ENCODE peak calls at places on chromosomes 5 and 9, in four cellular contexts. T, U, O and M are unnamed samples.

GRCh38 chr5:173334808-173335207 is 6.6 kb upstream of the STC2 start:
- DNase-seq in T (no peak), U (no peak), O (no peak), M (no peak)

GRCh38 chr5:83034552-83035181 is 42.5 kb downstream of the TMEM167A start:
- DNase-seq in T (no peak), U (no peak), O (no peak), M (no peak)

GRCh38 chr9:14278291-14278721 is 35.6 kb downstream of the NFIB start:
- DNase-seq in T (no peak), U (no peak), O (no peak), M (no peak)

GRCh38 chr5:172303090-172303995 is 19.8 kb upstream of the UBTD2 start:
- DNase-seq in T (no peak), U (no peak), O (no peak), M (no peak)

GRCh38 chr9:136546697-136547481 is 1.0 kb upstream of the NOTCH1 start:
- DNase-seq in T (peak; percentile 74), U (peak; percentile 80), O (peak; percentile 51), M (peak; percentile 86)

GRCh38 chr5:157280927-157281326 is 15.0 kb downstream of the CYFIP2 start:
- DNase-seq in T (no peak), U (no peak), O (no peak), M (no peak)

GRCh38 chr9:70578720-70579119 is 164.3 kb upstream of the KLF9 start:
- DNase-seq in T (no peak), U (no peak), O (no peak), M (no peak)

GRCh38 chr5:180142008-180142803 is 66.8 kb downstream of the RASGEF1C start:
- DNase-seq in T (no peak), U (no peak), O (no peak), M (no peak)

GRCh38 chr9:88628811-88629210 is 93.8 kb downstream of the NXNL2 start:
- DNase-seq in T (no peak), U (no peak), O (no peak), M (no peak)

GRCh38 chr5:107369622-107370021 is 301.1 kb downstream of the EFNA5 start:
- DNase-seq in T (no peak), U (no peak), O (no peak), M (no peak)

GRCh38 chr5:601771-602465 is 10.2 kb upstream of the CEP72 start:
- DNase-seq in T (no peak), U (no peak), O (no peak), M (peak; percentile 75)

GRCh38 chr5:134127376-134127861 is 12.9 kb downstream of the TCF7 start:
- DNase-seq in T (no peak), U (no peak), O (no peak), M (peak; percentile 66)

GRCh38 chr9:32879335-32879734 is 96.0 kb downstream of the TMEM215 start:
- DNase-seq in T (no peak), U (no peak), O (no peak), M (no peak)

GRCh38 chr5:94431696-94432095 is 186.7 kb downstream of the KIAA0825 start:
- DNase-seq in T (no peak), U (no peak), O (no peak), M (no peak)

GRCh38 chr5:113367586-113367985 is 67.2 kb downstream of the TSSK1B start:
- DNase-seq in T (no peak), U (no peak), O (no peak), M (no peak)

GRCh38 chr9:134130503-134131375 is 5.1 kb upstream of the WDR5 start:
- DNase-seq in T (peak; percentile 84), U (no peak), O (no peak), M (peak; percentile 85)

GRCh38 chr9:112341741-112342140 is 8.3 kb upstream of the PTBP3 start:
- DNase-seq in T (no peak), U (no peak), O (no peak), M (no peak)

GRCh38 chr9:74983709-74984108 is 31.0 kb upstream of the C9orf40 start:
- DNase-seq in T (no peak), U (no peak), O (no peak), M (no peak)

GRCh38 chr5:96924016-96924443 is 11.8 kb upstream of the LNPEP start:
- DNase-seq in T (no peak), U (peak; percentile 28), O (peak; percentile 25), M (no peak)

GRCh38 chr9:87798276-87798833 is 72.4 kb downstream of the CTSL start:
- DNase-seq in T (no peak), U (no peak), O (no peak), M (no peak)

GRCh38 chr5:124007675-124008398 is 495.9 kb downstream of the CSNK1G3 start:
- DNase-seq in T (no peak), U (no peak), O (no peak), M (no peak)